ENCODE peak calls at places on chromosomes 6 and 20, in eight cellular contexts. One of them, this sample, is unnamed.

GRCh38 chr6:14129572-14129971 is 12.0 kb downstream of the CD83 start:
- DNase-seq in psoas muscle: no peak
- DNase-seq in cardiac muscle cell: peak
- DNase-seq in A549: peak
- DNase-seq in left lung: no peak
- DNase-seq in GM10248: peak
- DNase-seq in LNCaP clone FGC: no peak
- DNase-seq in CD4-positive, alpha-beta T cell: peak
- DNase-seq in this sample: peak

GRCh38 chr6:151141685-151142084 is 98.1 kb upstream of the AKAP12 start:
- DNase-seq in psoas muscle: no peak
- DNase-seq in CD4-positive, alpha-beta T cell: no peak
- DNase-seq in cardiac muscle cell: no peak
- DNase-seq in A549: peak
- DNase-seq in left lung: no peak
- DNase-seq in LNCaP clone FGC: no peak
- DNase-seq in GM10248: no peak
- DNase-seq in this sample: no peak

GRCh38 chr20:25547063-25547462 is 38.3 kb downstream of the NINL start:
- DNase-seq in cardiac muscle cell: no peak
- DNase-seq in LNCaP clone FGC: no peak
- DNase-seq in GM10248: no peak
- DNase-seq in psoas muscle: no peak
- DNase-seq in CD4-positive, alpha-beta T cell: no peak
- DNase-seq in A549: no peak
- DNase-seq in left lung: no peak
- DNase-seq in this sample: no peak

GRCh38 chr6:46412662-46413061 is 78.6 kb downstream of the RCAN2 start:
- DNase-seq in A549: no peak
- DNase-seq in CD4-positive, alpha-beta T cell: no peak
- DNase-seq in LNCaP clone FGC: no peak
- DNase-seq in GM10248: no peak
- DNase-seq in cardiac muscle cell: no peak
- DNase-seq in left lung: no peak
- DNase-seq in psoas muscle: no peak
- DNase-seq in this sample: no peak

GRCh38 chr6:165702669-165703068 is 39.6 kb upstream of the PDE10A start:
- DNase-seq in LNCaP clone FGC: no peak
- DNase-seq in A549: no peak
- DNase-seq in GM10248: no peak
- DNase-seq in left lung: no peak
- DNase-seq in CD4-positive, alpha-beta T cell: no peak
- DNase-seq in psoas muscle: no peak
- DNase-seq in cardiac muscle cell: no peak
- DNase-seq in this sample: no peak

GRCh38 chr6:53647437-53648094 is 18.0 kb downstream of the KLHL31 start:
- DNase-seq in CD4-positive, alpha-beta T cell: no peak
- DNase-seq in GM10248: peak
- DNase-seq in left lung: no peak
- DNase-seq in A549: no peak
- DNase-seq in cardiac muscle cell: no peak
- DNase-seq in LNCaP clone FGC: no peak
- DNase-seq in psoas muscle: no peak
- DNase-seq in this sample: no peak

GRCh38 chr6:56891754-56892153 is 63.2 kb upstream of the BEND6 start:
- DNase-seq in cardiac muscle cell: no peak
- DNase-seq in LNCaP clone FGC: no peak
- DNase-seq in psoas muscle: no peak
- DNase-seq in GM10248: no peak
- DNase-seq in A549: peak
- DNase-seq in left lung: no peak
- DNase-seq in CD4-positive, alpha-beta T cell: no peak
- DNase-seq in this sample: no peak

GRCh38 chr6:167650730-167651129 is 176.0 kb upstream of the AFDN start:
- DNase-seq in CD4-positive, alpha-beta T cell: no peak
- DNase-seq in A549: no peak
- DNase-seq in left lung: no peak
- DNase-seq in GM10248: no peak
- DNase-seq in cardiac muscle cell: peak
- DNase-seq in LNCaP clone FGC: no peak
- DNase-seq in psoas muscle: no peak
- DNase-seq in this sample: no peak

GRCh38 chr6:2147737-2148448 is 97.5 kb downstream of the GMDS start:
- DNase-seq in GM10248: no peak
- DNase-seq in left lung: no peak
- DNase-seq in psoas muscle: no peak
- DNase-seq in LNCaP clone FGC: no peak
- DNase-seq in cardiac muscle cell: no peak
- DNase-seq in A549: no peak
- DNase-seq in CD4-positive, alpha-beta T cell: no peak
- DNase-seq in this sample: no peak

GRCh38 chr6:143451531-143451930 is 926 bp downstream of the PEX3 start:
- DNase-seq in left lung: no peak
- DNase-seq in GM10248: no peak
- DNase-seq in A549: no peak
- DNase-seq in cardiac muscle cell: no peak
- DNase-seq in LNCaP clone FGC: no peak
- DNase-seq in CD4-positive, alpha-beta T cell: no peak
- DNase-seq in psoas muscle: no peak
- DNase-seq in this sample: no peak

GRCh38 chr6:148681666-148682065 is 65.2 kb upstream of the UST start:
- DNase-seq in LNCaP clone FGC: no peak
- DNase-seq in cardiac muscle cell: no peak
- DNase-seq in left lung: no peak
- DNase-seq in A549: no peak
- DNase-seq in CD4-positive, alpha-beta T cell: no peak
- DNase-seq in psoas muscle: no peak
- DNase-seq in GM10248: no peak
- DNase-seq in this sample: no peak

DNA sequence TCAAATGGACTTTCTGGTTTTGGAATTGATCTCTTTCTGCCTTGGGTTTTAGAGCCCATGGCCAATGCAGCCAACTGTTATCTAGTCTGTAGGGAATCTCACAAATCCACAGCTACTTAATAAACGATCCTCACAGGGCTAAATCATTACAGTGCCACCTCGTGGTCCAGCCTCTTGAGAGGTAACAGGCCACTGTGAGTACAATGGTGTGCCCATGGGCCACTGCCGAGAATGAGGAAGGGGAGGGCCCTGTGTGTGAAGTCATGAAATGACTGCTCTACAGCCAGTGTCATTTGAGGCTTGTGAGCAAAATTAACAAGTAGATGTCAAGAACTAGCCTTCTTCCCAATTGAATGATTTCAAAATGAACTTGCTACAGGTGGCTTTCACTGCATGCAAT is 54.3 kb upstream of the GMPR start:
- DNase-seq in A549: peak
- DNase-seq in LNCaP clone FGC: peak
- DNase-seq in left lung: no peak
- DNase-seq in cardiac muscle cell: peak
- DNase-seq in CD4-positive, alpha-beta T cell: no peak
- DNase-seq in GM10248: peak
- DNase-seq in psoas muscle: peak
- DNase-seq in this sample: no peak
- TF ChIP-seq CTCF in A549: no peak
- TF ChIP-seq CTCF in LNCaP clone FGC: peak
- TF ChIP-seq CTCF in left lung: no peak
- TF ChIP-seq CTCF in cardiac muscle cell: peak
- TF ChIP-seq CTCF in CD4-positive, alpha-beta T cell: no peak
- TF ChIP-seq CTCF in GM10248: no peak
- TF ChIP-seq CTCF in psoas muscle: peak
- TF ChIP-seq CTCF in this sample: no peak

DNA sequence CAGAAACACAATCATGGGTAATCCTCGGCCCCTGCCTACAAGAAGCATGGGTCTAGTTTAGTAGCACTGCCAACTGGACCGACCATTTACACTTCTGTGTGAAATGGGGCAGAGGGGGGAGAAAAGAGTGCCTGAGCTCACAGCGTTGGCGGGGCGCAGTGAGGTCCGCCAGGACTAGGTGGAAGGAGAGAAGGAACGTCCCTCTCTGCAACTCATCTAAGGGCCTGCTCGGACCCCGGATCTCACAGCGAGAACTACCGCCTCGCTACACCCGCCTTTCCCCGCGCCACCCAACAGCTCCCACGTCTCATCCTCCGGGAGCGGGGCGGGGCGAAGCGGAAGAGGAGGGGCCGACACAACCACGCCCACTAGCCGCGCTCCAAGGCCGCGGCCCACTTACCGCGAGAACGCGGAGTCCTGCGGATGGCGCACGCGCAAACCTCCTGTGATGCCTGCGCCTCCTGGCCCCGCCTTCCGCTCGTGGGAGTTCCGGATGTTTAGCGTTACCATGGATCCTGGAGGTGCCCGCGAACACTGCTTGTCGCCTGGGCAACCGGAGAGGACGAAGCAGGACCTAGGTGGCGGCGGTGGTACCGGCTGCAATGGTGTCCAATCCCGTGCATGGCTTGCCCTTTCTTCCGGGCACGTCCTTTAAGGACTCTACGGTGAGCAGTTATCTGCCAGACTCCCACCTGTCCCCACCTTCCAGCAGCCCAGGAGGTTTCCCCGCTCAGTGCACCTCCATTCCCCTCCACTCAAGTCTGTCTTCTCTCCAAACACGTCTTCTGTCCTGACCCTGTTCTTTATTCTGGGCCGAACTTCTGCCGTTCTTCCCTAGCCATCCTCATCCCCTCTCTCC is at the start of gene EFHC1:
- DNase-seq in A549: peak
- DNase-seq in LNCaP clone FGC: peak
- DNase-seq in GM10248: peak
- DNase-seq in cardiac muscle cell: peak
- DNase-seq in CD4-positive, alpha-beta T cell: peak
- DNase-seq in left lung: peak
- DNase-seq in psoas muscle: peak
- DNase-seq in this sample: peak
- TF ChIP-seq CTCF in A549: no peak
- TF ChIP-seq CTCF in LNCaP clone FGC: no peak
- TF ChIP-seq CTCF in GM10248: no peak
- TF ChIP-seq CTCF in cardiac muscle cell: no peak
- TF ChIP-seq CTCF in CD4-positive, alpha-beta T cell: no peak
- TF ChIP-seq CTCF in left lung: no peak
- TF ChIP-seq CTCF in psoas muscle: no peak
- TF ChIP-seq CTCF in this sample: no peak

GRCh38 chr20:43658723-43659419 is 8.0 kb upstream of the MYBL2 start:
- DNase-seq in GM10248: no peak
- DNase-seq in cardiac muscle cell: no peak
- DNase-seq in psoas muscle: no peak
- DNase-seq in LNCaP clone FGC: no peak
- DNase-seq in left lung: no peak
- DNase-seq in A549: peak
- DNase-seq in CD4-positive, alpha-beta T cell: no peak
- DNase-seq in this sample: no peak

GRCh38 chr20:43662943-43663655 is 3.8 kb upstream of the MYBL2 start:
- DNase-seq in GM10248: no peak
- DNase-seq in CD4-positive, alpha-beta T cell: no peak
- DNase-seq in LNCaP clone FGC: no peak
- DNase-seq in cardiac muscle cell: no peak
- DNase-seq in A549: peak
- DNase-seq in left lung: no peak
- DNase-seq in psoas muscle: no peak
- DNase-seq in this sample: no peak

GRCh38 chr20:43653966-43654365 is 12.9 kb upstream of the MYBL2 start:
- DNase-seq in GM10248: no peak
- DNase-seq in cardiac muscle cell: no peak
- DNase-seq in CD4-positive, alpha-beta T cell: no peak
- DNase-seq in left lung: no peak
- DNase-seq in A549: no peak
- DNase-seq in LNCaP clone FGC: no peak
- DNase-seq in psoas muscle: no peak
- DNase-seq in this sample: no peak

GRCh38 chr20:43655937-43656336 is 11.0 kb upstream of the MYBL2 start:
- DNase-seq in GM10248: no peak
- DNase-seq in CD4-positive, alpha-beta T cell: no peak
- DNase-seq in left lung: no peak
- DNase-seq in cardiac muscle cell: no peak
- DNase-seq in A549: no peak
- DNase-seq in psoas muscle: no peak
- DNase-seq in LNCaP clone FGC: no peak
- DNase-seq in this sample: no peak

DNA sequence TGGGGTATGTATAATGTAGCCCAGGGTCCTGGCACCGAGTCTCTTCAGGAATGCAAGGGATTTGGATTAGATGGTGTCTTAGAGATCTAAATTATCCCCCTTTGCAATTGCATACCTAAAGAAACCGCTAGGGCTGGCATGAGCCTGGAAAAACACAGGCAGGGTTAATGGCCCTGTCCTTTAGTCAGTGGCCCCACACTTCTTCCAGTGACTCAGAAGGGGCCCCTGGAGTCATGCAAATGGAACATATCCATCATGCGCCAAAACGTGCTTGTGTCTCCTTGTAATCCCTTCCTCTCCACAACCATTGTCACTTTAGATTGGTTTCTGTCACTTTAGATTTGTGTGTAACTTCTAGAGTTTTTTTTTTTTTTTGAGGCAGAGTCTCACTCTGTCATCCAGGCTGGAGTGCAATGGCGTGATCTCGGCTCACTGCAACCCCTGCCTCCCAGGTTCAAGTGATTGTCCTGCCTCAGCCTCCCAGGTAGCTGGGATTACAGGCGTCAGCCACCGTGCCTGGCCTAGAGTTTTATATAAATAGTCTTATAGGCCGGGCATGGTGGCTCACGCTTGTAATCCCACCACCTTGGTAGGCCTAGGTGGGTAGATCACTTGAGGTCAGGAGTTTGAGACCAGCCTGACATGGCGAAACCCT is 8.7 kb upstream of the MYBL2 start:
- DNase-seq in cardiac muscle cell: no peak
- DNase-seq in LNCaP clone FGC: no peak
- DNase-seq in CD4-positive, alpha-beta T cell: no peak
- DNase-seq in A549: peak
- DNase-seq in psoas muscle: no peak
- DNase-seq in GM10248: no peak
- DNase-seq in left lung: no peak
- DNase-seq in this sample: no peak
- TF ChIP-seq CTCF in cardiac muscle cell: no peak
- TF ChIP-seq CTCF in LNCaP clone FGC: no peak
- TF ChIP-seq CTCF in CD4-positive, alpha-beta T cell: no peak
- TF ChIP-seq CTCF in A549: no peak
- TF ChIP-seq CTCF in psoas muscle: no peak
- TF ChIP-seq CTCF in GM10248: no peak
- TF ChIP-seq CTCF in left lung: no peak
- TF ChIP-seq CTCF in this sample: no peak

DNA sequence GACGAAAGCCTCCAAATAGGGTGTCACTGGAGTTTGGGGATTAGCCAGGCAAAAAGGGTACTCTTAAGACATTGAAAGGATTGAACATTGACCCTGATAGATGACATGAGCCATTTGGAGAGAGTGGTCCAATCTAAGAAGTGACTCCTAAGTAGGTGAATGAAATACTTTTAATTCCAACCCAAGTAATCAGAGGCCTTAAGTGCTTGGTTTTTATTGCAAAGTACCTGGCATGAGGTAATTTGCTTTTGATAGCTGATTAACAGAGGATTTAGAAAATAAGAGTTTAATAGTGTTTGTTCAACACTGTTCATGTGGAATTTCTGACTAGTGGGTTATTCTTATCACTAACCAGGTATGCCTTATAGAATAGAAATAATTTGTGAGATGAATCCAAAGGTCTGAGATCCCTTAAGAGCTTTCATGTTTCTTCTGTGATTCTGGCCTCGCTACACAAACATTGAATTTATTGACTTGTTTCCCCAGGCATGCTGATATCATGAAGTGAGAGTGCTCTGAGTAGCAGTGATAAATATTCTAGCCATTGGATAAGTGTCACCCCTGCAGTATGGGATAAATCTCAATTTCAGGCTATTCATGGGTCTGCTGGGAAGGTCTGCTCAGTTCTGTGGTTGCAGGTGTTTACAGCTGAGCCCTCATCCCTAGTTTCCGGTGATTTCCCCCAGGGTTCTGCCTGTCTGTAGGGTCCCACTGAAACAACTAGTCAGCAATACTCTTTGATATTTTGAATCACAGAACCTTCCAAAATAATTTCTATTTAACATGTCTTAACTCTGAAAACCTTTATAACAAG is 6.6 kb downstream of the NCOA7 start:
- DNase-seq in GM10248: no peak
- DNase-seq in CD4-positive, alpha-beta T cell: no peak
- DNase-seq in left lung: no peak
- DNase-seq in LNCaP clone FGC: no peak
- DNase-seq in psoas muscle: no peak
- DNase-seq in cardiac muscle cell: no peak
- DNase-seq in A549: no peak
- DNase-seq in this sample: no peak
- TF ChIP-seq CTCF in GM10248: no peak
- TF ChIP-seq CTCF in CD4-positive, alpha-beta T cell: no peak
- TF ChIP-seq CTCF in left lung: no peak
- TF ChIP-seq CTCF in LNCaP clone FGC: no peak
- TF ChIP-seq CTCF in psoas muscle: no peak
- TF ChIP-seq CTCF in cardiac muscle cell: no peak
- TF ChIP-seq CTCF in A549: no peak
- TF ChIP-seq CTCF in this sample: no peak

This sample was measured in progenitor cell of endocrine pancreas.